ENCODE peak calls at places on chromosomes 1 and 21, in nine cellular contexts. Q is endothelial cell of umbilical vein, R is tibial nerve, A is gastrocnemius medialis, D is ovary, I is neural progenitor cell, U is spleen, Z is right atrium auricular region, E is testis. T is an unnamed sample. For H3K4me1, the result is how much of the 10 kb centered on the place peaks cover.

GRCh38 chr1:3657096-3657475 is 4.8 kb downstream of the TP73 start:
- DNase-seq in Q (no peak), R (no peak), A (no peak), D (no peak), I (no peak), U (peak), Z (no peak), E (no peak), T (no peak)

GRCh38 chr1:14787604-14788003 is 189.1 kb downstream of the KAZN start:
- DNase-seq in Q (no peak), R (no peak), A (no peak), D (no peak), I (no peak), U (peak), Z (no peak), E (no peak), T (no peak)

GRCh38 chr1:28915036-28915895 is 897 bp downstream of the EPB41 start:
- DNase-seq in Q (peak), R (no peak), A (no peak), D (peak), I (peak), U (peak), Z (no peak), E (peak), T (no peak)

GRCh38 chr1:71695820-71696219 is 586.5 kb downstream of the NEGR1 start:
- DNase-seq in Q (no peak), R (no peak), A (no peak), D (no peak), I (no peak), U (no peak), Z (no peak), E (no peak), T (no peak)

GRCh38 chr1:198150369-198150768 is 6.4 kb upstream of the NEK7 start:
- DNase-seq in Q (no peak), R (no peak), A (no peak), D (no peak), I (no peak), U (no peak), Z (no peak), E (no peak), T (no peak)

GRCh38 chr1:209103135-209103534 is 480.4 kb upstream of the CAMK1G start:
- DNase-seq in Q (no peak), R (no peak), A (no peak), D (no peak), I (no peak), U (no peak), Z (no peak), E (no peak), T (no peak)

GRCh38 chr1:207820568-207821463 is 69.0 kb downstream of the CD46 start:
- DNase-seq in Q (no peak), R (no peak), A (no peak), D (no peak), I (no peak), U (no peak), Z (no peak), E (no peak), T (no peak)

GRCh38 chr21:32468567-32469175 is 56.2 kb downstream of the EVA1C start:
- DNase-seq in Q (no peak), R (no peak), A (no peak), D (no peak), I (no peak), U (peak), Z (no peak), E (no peak), T (no peak)

GRCh38 chr1:65788762-65789161 is 3.9 kb upstream of the PDE4B start:
- DNase-seq in Q (no peak), R (no peak), A (no peak), D (no peak), I (no peak), U (no peak), Z (no peak), E (no peak), T (no peak)

GRCh38 chr1:174998569-174999215 is 1.1 kb upstream of the CACYBP start:
- DNase-seq in Q (peak), R (no peak), A (peak), D (peak), I (peak), U (peak), Z (no peak), E (peak), T (no peak)

GRCh38 chr1:152585586-152585985 is 5.3 kb upstream of the LCE3D start:
- DNase-seq in Q (no peak), R (no peak), A (no peak), D (no peak), I (no peak), U (no peak), Z (no peak), E (no peak), T (no peak)

GRCh38 chr1:201740609-201741231 is 88.2 kb upstream of the IPO9 start:
- DNase-seq in Q (no peak), R (no peak), A (no peak), D (no peak), I (peak), U (no peak), Z (no peak), E (no peak), T (no peak)

GRCh38 chr1:60367522-60367921 is 294.0 kb upstream of the C1orf87 start:
- DNase-seq in Q (no peak), R (no peak), A (no peak), D (no peak), I (peak), U (peak), Z (no peak), E (no peak), T (no peak)

GRCh38 chr1:4140241-4140640 is 240.2 kb upstream of the C1orf174 start:
- DNase-seq in Q (no peak), R (no peak), A (no peak), D (no peak), I (no peak), U (peak), Z (no peak), E (no peak), T (no peak)

GRCh38 chr1:204566583-204566955 is 50.4 kb downstream of the MDM4 start:
- DNase-seq in Q (no peak), R (no peak), A (no peak), D (no peak), I (no peak), U (no peak), Z (no peak), E (no peak), T (no peak)

GRCh38 chr21:27269646-27270045 is 302.8 kb upstream of the ADAMTS5 start:
- DNase-seq in Q (peak), R (no peak), A (no peak), D (no peak), I (no peak), U (no peak), Z (no peak), E (no peak), T (no peak)

GRCh38 chr1:199959775-199960110 is 67.8 kb upstream of the NR5A2 start:
- DNase-seq in Q (no peak), R (no peak), A (no peak), D (no peak), I (no peak), U (no peak), Z (no peak), E (peak), T (no peak)

GRCh38 chr1:153678519-153679336 is at the start of gene NPR1:
- DNase-seq in Q (peak), R (peak), A (no peak), D (peak), I (peak), U (peak), Z (peak), E (peak), T (peak)

GRCh38 chr1:153612755-153613331 is at the start of gene S100A16:
- DNase-seq in Q (peak), R (peak), A (no peak), D (peak), I (no peak), U (no peak), Z (peak), E (peak), T (peak)

GRCh38 chr21:41821081-41821755 is 54.4 kb upstream of the RIPK4 start:
- DNase-seq in Q (no peak), R (no peak), A (no peak), D (no peak), I (no peak), U (peak), Z (no peak), E (no peak), T (no peak)

GRCh38 chr1:34786521-34787325 is 5.7 kb downstream of the GJB3 start:
- DNase-seq in Q (peak), R (peak), A (no peak), D (peak), I (peak), U (no peak), Z (peak), E (peak), T (peak)

GRCh38 chr1:107912614-107913013 is 52.4 kb downstream of the VAV3 start:
- DNase-seq in Q (no peak), R (no peak), A (no peak), D (no peak), I (no peak), U (no peak), Z (no peak), E (no peak), T (no peak)

GRCh38 chr1:14913475-14914155 is 239.9 kb upstream of the TMEM51 start:
- DNase-seq in Q (no peak), R (no peak), A (no peak), D (no peak), I (no peak), U (no peak), Z (no peak), E (no peak), T (peak)

GRCh38 chr21:36150192-36150711 is 6.4 kb upstream of the DOP1B start:
- DNase-seq in Q (peak), R (no peak), A (no peak), D (peak), I (no peak), U (no peak), Z (no peak), E (peak), T (no peak)

GRCh38 chr1:201149400-201149799 is 4.9 kb downstream of the TMEM9 start:
- DNase-seq in Q (peak), R (no peak), A (no peak), D (no peak), I (peak), U (peak), Z (no peak), E (no peak), T (no peak)

GRCh38 chr1:234584926-234585325 is 25.1 kb downstream of the IRF2BP2 start:
- DNase-seq in Q (no peak), R (no peak), A (no peak), D (peak), I (no peak), U (no peak), Z (peak), E (no peak), T (no peak)

GRCh38 chr21:26077523-26077922 is 93.0 kb downstream of the APP start:
- DNase-seq in Q (no peak), R (no peak), A (no peak), D (no peak), I (no peak), U (no peak), Z (no peak), E (no peak), T (no peak)

GRCh38 chr1:153532161-153532560 is 3.6 kb downstream of the S100A6 start:
- DNase-seq in Q (peak), R (no peak), A (no peak), D (no peak), I (no peak), U (no peak), Z (no peak), E (no peak), T (no peak)

GRCh38 chr1:58456470-58456869 is 90.1 kb downstream of the OMA1 start:
- DNase-seq in Q (no peak), R (no peak), A (no peak), D (no peak), I (no peak), U (no peak), Z (no peak), E (no peak), T (no peak)

GRCh38 chr1:195717651-195718050 is 890.6 kb downstream of the KCNT2 start:
- DNase-seq in Q (no peak), R (no peak), A (no peak), D (no peak), I (peak), U (no peak), Z (no peak), E (no peak), T (no peak)

GRCh38 chr1:203153989-203154821 is 21.4 kb downstream of the MYBPH start:
- DNase-seq in Q (peak), R (no peak), A (no peak), D (no peak), I (no peak), U (no peak), Z (no peak), E (no peak), T (no peak)
- H3K4me1 ChIP-seq in Q (under half), R (under half), A (under half), D (under half), I (half or more), U (under half), Z (under half), E (half or more), T (under half)

GRCh38 chr21:45542242-45542666 is at the start of gene SLC19A1:
- DNase-seq in Q (peak), R (no peak), A (no peak), D (peak), I (peak), U (peak), Z (peak), E (peak), T (peak)
- TF ChIP-seq CTCF in Q (peak), R (peak), A (peak), D (peak), I (peak), U (no peak), Z (peak), E (peak), T (peak)

GRCh38 chr1:184027751-184028682 is 9.5 kb downstream of the COLGALT2 start:
- DNase-seq in Q (no peak), R (no peak), A (no peak), D (no peak), I (no peak), U (no peak), Z (no peak), E (no peak), T (no peak)
- H3K4me1 ChIP-seq in Q (under half), R (under half), A (under half), D (under half), I (under half), U (under half), Z (under half), E (under half), T (under half)

GRCh38 chr1:45327644-45328515 is 1.2 kb downstream of the HPDL start:
- DNase-seq in Q (no peak), R (no peak), A (no peak), D (no peak), I (no peak), U (no peak), Z (no peak), E (no peak), T (no peak)
- TF ChIP-seq CTCF in Q (no peak), R (no peak), A (no peak), D (no peak), I (no peak), U (no peak), Z (no peak), E (no peak), T (no peak)

GRCh38 chr1:11788549-11789053 is 17.2 kb downstream of the MTHFR start:
- DNase-seq in Q (no peak), R (no peak), A (no peak), D (no peak), I (peak), U (peak), Z (no peak), E (no peak), T (no peak)
- H3K4me1 ChIP-seq in Q (under half), R (under half), A (half or more), D (under half), I (under half), U (half or more), Z (under half), E (half or more), T (half or more)

GRCh38 chr1:62917805-62918204 is 133.9 kb downstream of the ATG4C start:
- DNase-seq in Q (no peak), R (no peak), A (no peak), D (no peak), I (no peak), U (no peak), Z (no peak), E (no peak), T (no peak)
- TF ChIP-seq CTCF in Q (no peak), R (no peak), A (no peak), D (no peak), I (no peak), U (no peak), Z (no peak), E (no peak), T (no peak)

DNA sequence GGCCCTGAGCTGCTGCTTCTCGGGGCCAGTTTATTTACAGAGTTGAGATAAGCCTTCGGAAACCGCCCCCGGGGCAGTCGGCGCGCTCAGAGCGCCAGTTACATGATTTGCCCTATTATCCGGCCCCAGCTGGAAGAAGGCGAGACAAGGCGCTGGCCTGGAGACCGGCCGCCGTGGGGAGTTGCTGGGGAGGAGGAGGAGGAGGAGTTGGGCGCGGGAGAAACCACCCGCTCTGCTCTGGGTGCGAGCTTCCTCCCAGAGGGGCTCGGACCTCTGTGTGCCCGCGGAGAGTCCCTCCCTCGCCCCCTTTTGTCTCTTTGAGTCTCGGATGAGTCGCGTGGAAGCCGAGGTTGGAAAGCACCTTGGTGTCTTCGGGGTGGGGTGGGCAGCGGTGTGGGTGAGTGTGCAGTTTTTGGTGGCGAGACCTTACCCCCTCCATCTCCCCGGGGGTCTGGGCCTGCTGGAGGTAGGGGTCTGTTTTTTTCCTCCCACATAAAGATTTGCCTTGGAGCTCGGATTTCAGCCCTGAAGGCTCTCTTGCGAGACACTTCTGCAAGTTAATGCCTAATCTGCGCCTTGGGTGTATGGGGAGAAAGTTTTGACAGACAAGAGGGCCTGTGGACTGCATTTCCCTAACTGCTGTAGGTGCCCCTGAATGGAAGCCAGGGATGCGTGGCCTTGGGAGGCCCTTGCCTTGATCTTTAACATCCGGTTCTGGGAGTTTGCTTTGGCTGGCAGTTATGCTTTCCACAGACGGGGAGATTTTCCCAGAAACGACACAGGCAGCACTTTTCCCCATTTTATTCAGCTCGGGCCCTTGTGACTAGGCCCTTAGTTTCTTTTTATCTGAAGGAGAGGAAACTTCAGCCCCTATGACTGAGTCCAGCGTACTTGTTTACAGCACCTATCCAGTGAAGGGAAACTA is 80.0 kb downstream of the NDUFS5 start:
- DNase-seq in Q (peak), R (no peak), A (no peak), D (peak), I (peak), U (peak), Z (no peak), E (peak), T (peak)
- H3K4me1 ChIP-seq in Q (half or more), R (under half), A (half or more), D (under half), I (under half), U (half or more), Z (under half), E (under half), T (half or more)

GRCh38 chr1:190602325-190602724 is 124.7 kb upstream of the BRINP3 start:
- DNase-seq in Q (no peak), R (no peak), A (no peak), D (no peak), I (no peak), U (no peak), Z (no peak), E (no peak), T (no peak)
- TF ChIP-seq CTCF in Q (no peak), R (no peak), A (no peak), D (no peak), I (no peak), U (no peak), Z (no peak), E (no peak), T (no peak)

T was measured in psoas muscle.